ENCODE peak calls at places on chromosomes 6 and 20, in six cellular contexts. W is stomach, D is Panc1, U is MM.1S, R is breast epithelium, M is IMR-90. Z is an unnamed sample. For H3K4me1, the result is how much of the 10 kb centered on the place peaks cover.

GRCh38 chr6:97958143-97958542 is 675.1 kb upstream of the MMS22L start:
- DNase-seq in W (no peak), D (no peak), U (no peak), R (peak), M (no peak), Z (peak)

GRCh38 chr6:35139924-35140524 is 1.1 kb downstream of the TCP11 start:
- DNase-seq in W (peak), D (no peak), U (peak), R (no peak), M (peak), Z (no peak)

GRCh38 chr6:165055231-165055630 is 254.2 kb downstream of the C6orf118 start:
- DNase-seq in W (no peak), D (no peak), U (no peak), R (no peak), M (no peak), Z (no peak)

GRCh38 chr6:15329154-15329781 is 83.4 kb downstream of the JARID2 start:
- DNase-seq in W (no peak), D (no peak), U (no peak), R (no peak), M (peak), Z (no peak)

GRCh38 chr20:62900692-62901584 is 25.4 kb downstream of the DIDO1 start:
- DNase-seq in W (peak), D (no peak), U (peak), R (peak), M (no peak), Z (peak)

GRCh38 chr6:160057080-160057479 is 64.5 kb upstream of the SLC22A1 start:
- DNase-seq in W (no peak), D (no peak), U (no peak), R (no peak), M (no peak), Z (no peak)

GRCh38 chr6:31861150-31861549 is 1.5 kb downstream of the NEU1 start:
- DNase-seq in W (no peak), D (no peak), U (no peak), R (no peak), M (no peak), Z (no peak)

GRCh38 chr6:156262014-156262413 is 515.2 kb upstream of the ARID1B start:
- DNase-seq in W (no peak), D (no peak), U (no peak), R (no peak), M (no peak), Z (no peak)

GRCh38 chr6:53979468-53980067 is 131.7 kb upstream of the MLIP start:
- DNase-seq in W (no peak), D (peak), U (peak), R (no peak), M (peak), Z (no peak)

GRCh38 chr20:49132995-49133451 is 55.1 kb downstream of the STAU1 start:
- DNase-seq in W (no peak), D (peak), U (peak), R (no peak), M (peak), Z (no peak)

GRCh38 chr6:28258877-28259777 is at the start of gene NKAPL:
- DNase-seq in W (peak), D (no peak), U (peak), R (peak), M (peak), Z (no peak)

GRCh38 chr6:692356-692851 is 535 bp downstream of the EXOC2 start:
- DNase-seq in W (peak), D (no peak), U (peak), R (no peak), M (peak), Z (no peak)

GRCh38 chr6:43833223-43833995 is 63.4 kb downstream of the VEGFA start:
- DNase-seq in W (peak), D (no peak), U (no peak), R (no peak), M (peak), Z (no peak)

GRCh38 chr20:46355778-46356177 is 47.5 kb upstream of the CDH22 start:
- DNase-seq in W (no peak), D (no peak), U (no peak), R (no peak), M (no peak), Z (no peak)

GRCh38 chr6:49987749-49988148 is 18.3 kb upstream of the DEFB113 start:
- DNase-seq in W (no peak), D (no peak), U (no peak), R (no peak), M (no peak), Z (no peak)

GRCh38 chr20:49889943-49890650 is 25.2 kb downstream of the SPATA2 start:
- DNase-seq in W (peak), D (no peak), U (no peak), R (no peak), M (no peak), Z (peak)

GRCh38 chr20:22861990-22862389 is 173.1 kb upstream of the SSTR4 start:
- DNase-seq in W (no peak), D (no peak), U (no peak), R (no peak), M (no peak), Z (peak)

GRCh38 chr6:1527098-1527497 is 82.6 kb upstream of the FOXC1 start:
- DNase-seq in W (no peak), D (no peak), U (peak), R (peak), M (peak), Z (no peak)

GRCh38 chr6:56637640-56638039 is 5.0 kb downstream of the DST start:
- DNase-seq in W (no peak), D (peak), U (peak), R (no peak), M (peak), Z (no peak)

GRCh38 chr6:162704001-162704400 is 23.6 kb downstream of the PRKN start:
- DNase-seq in W (no peak), D (no peak), U (no peak), R (no peak), M (no peak), Z (no peak)

GRCh38 chr6:80938131-80938530 is 814.4 kb downstream of the TENT5A start:
- DNase-seq in W (no peak), D (no peak), U (no peak), R (no peak), M (no peak), Z (no peak)

GRCh38 chr20:1734269-1734858 is 76.8 kb upstream of the SIRPG start:
- DNase-seq in W (no peak), D (no peak), U (peak), R (no peak), M (no peak), Z (no peak)

GRCh38 chr6:15653581-15653980 is 9.2 kb downstream of the DTNBP1 start:
- DNase-seq in W (no peak), D (no peak), U (peak), R (no peak), M (no peak), Z (no peak)

GRCh38 chr20:9498322-9498721 is 16.1 kb upstream of the LAMP5 start:
- DNase-seq in W (no peak), D (no peak), U (no peak), R (no peak), M (peak), Z (no peak)

GRCh38 chr6:149028767-149029405 is 282.1 kb downstream of the UST start:
- DNase-seq in W (peak), D (peak), U (peak), R (no peak), M (peak), Z (no peak)

GRCh38 chr20:16560661-16561060 is 12.6 kb downstream of the KIF16B start:
- DNase-seq in W (no peak), D (no peak), U (no peak), R (no peak), M (no peak), Z (no peak)

DNA sequence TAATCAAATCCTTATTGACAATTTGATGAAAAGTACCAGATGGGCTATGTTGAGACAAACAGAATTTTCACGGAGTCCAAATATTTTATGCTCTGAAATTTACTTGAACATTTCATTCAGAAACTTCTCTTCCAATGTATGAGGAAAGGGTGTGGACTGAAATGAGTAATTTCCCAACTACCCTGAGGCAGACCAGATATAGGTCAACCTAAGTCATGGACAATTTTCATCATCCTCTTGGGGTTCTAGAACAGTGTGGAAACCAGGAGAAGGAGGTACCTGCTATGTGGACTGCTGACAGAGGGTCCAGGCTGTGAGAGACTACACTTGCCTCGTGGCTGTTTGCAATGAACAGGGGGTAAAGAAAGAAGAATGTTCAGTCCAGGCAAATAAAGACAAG is 323.0 kb downstream of the ESR1 start:
- DNase-seq in W (no peak), D (no peak), U (no peak), R (no peak), M (no peak), Z (no peak)
- H3K4me3 ChIP-seq in W (peak), D (no peak), U (no peak), R (peak), M (no peak), Z (no peak)

DNA sequence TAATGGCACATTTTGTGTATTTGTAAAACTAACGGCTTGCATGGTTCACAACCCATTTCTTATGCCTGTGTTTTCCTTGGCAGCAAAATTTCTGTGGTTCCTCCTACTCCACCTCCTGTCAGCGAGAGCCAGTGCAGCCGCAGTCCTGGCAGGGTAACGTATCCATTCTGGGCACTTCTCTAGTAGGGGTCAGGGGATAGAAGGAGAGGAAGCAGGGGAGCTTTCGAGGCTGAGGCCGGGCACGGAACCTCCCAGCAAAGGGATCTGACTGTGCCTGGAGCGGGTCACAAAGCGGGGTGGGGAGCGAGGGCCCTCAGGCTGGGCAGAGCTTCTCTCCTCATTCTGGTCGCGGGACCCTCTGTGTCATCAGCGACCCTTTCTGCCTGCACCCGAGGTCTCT is 58.4 kb downstream of the SYTL3 start:
- DNase-seq in W (peak), D (no peak), U (no peak), R (no peak), M (peak), Z (no peak)
- TF ChIP-seq CTCF in W (no peak), D (no peak), U (no peak), R (no peak), M (peak), Z (no peak)

DNA sequence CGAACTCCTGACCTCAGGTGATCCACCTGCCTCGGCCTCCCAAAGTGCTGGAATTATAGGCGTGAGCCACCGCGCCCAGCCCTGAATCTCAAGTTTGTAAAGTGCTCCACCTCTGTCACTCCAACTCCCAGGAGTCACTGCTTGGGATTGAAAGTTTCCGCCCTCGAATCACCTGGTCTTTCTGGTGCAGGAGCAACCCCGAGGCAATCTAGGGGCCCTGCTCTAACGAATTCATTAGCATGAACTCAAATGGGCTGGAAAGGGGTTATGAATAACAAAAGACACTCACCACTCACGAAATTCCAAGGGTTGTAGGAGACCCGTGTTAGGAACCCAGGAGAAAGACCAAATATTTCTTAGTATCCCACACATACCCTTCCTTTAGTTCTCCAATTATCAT is 26.1 kb downstream of the RBCK1 start:
- DNase-seq in W (no peak), D (no peak), U (no peak), R (no peak), M (no peak), Z (no peak)
- H3K4me1 ChIP-seq in W (under half), D (under half), U (under half), R (under half), M (under half), Z (under half)

GRCh38 chr6:69942485-69942884 is 76.1 kb downstream of the COL19A1 start:
- DNase-seq in W (no peak), D (no peak), U (no peak), R (no peak), M (no peak), Z (no peak)

GRCh38 chr6:69935079-69935478 is 68.7 kb downstream of the COL19A1 start:
- DNase-seq in W (no peak), D (no peak), U (no peak), R (no peak), M (no peak), Z (no peak)

GRCh38 chr6:69933239-69933638 is 66.9 kb downstream of the COL19A1 start:
- DNase-seq in W (no peak), D (no peak), U (no peak), R (no peak), M (peak), Z (no peak)

GRCh38 chr6:69937402-69938131 is 71.2 kb downstream of the COL19A1 start:
- DNase-seq in W (no peak), D (no peak), U (no peak), R (no peak), M (no peak), Z (no peak)

DNA sequence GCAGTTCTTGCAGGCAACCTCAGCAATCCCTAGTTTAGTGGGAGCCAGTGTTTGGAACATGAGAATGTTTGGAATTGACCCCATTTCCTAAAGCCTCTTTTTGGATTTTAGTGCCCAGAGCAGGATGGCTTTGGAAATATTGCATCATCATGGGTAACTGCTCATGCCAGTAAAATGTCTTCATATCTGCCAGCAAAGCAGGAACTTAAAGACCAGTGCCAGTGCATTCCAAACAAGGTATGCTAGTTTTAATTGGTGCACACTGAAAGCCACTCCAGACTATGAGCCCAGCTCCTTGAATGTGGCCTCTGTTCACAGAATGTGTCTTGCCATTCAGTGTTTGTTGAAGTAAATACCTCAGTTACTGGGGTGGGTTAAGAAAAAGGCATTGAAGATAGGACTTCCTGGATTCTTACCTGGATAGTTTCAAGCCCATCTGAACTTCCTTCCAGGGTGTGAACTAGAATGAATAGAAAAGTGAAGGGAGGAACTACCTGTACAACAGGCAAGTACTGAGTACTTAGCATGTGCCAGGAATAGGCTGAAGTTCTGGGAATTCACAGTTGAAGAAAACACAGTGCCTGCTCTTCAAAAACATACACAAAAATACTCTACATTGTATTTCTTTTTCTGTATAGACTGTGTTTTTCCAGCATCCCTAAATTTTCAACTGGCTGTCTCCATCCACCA is 70.5 kb downstream of the COL19A1 start:
- DNase-seq in W (no peak), D (no peak), U (no peak), R (peak), M (no peak), Z (no peak)
- H3K4me3 ChIP-seq in W (no peak), D (no peak), U (no peak), R (no peak), M (no peak), Z (no peak)

GRCh38 chr6:152948150-152948768 is 34.6 kb downstream of the FBXO5 start:
- DNase-seq in W (no peak), D (peak), U (peak), R (no peak), M (peak), Z (no peak)

GRCh38 chr6:152954443-152954842 is 28.4 kb downstream of the FBXO5 start:
- DNase-seq in W (no peak), D (no peak), U (no peak), R (no peak), M (no peak), Z (no peak)

GRCh38 chr6:152950240-152950639 is 32.6 kb downstream of the FBXO5 start:
- DNase-seq in W (no peak), D (no peak), U (no peak), R (no peak), M (no peak), Z (no peak)

GRCh38 chr6:152952045-152952444 is 30.8 kb downstream of the FBXO5 start:
- DNase-seq in W (no peak), D (no peak), U (no peak), R (no peak), M (peak), Z (no peak)

GRCh38 chr6:152952866-152953509 is 29.9 kb downstream of the FBXO5 start:
- DNase-seq in W (no peak), D (peak), U (peak), R (no peak), M (peak), Z (no peak)
- TF ChIP-seq CTCF in W (no peak), D (peak), U (peak), R (no peak), M (peak), Z (peak)